ENCODE peak calls at places on chromosomes 11 and 22, in four cellular contexts. One of them, this sample, is unnamed.
A peak's percentile ranks its signal among the peaks of the same experiment; 100 is the strongest.

GRCh38 chr22:26656896-26657851 is at the start of gene MIAT:
- DNase-seq in sigmoid colon: no peak
- DNase-seq in spleen: peak; percentile 91
- DNase-seq in upper lobe of right lung: peak; percentile 67
- DNase-seq in this sample: peak; percentile 59

GRCh38 chr11:65204143-65204542 is 22.4 kb downstream of the CAPN1 start:
- DNase-seq in sigmoid colon: peak; percentile 48
- DNase-seq in spleen: peak; percentile 12
- DNase-seq in upper lobe of right lung: no peak
- DNase-seq in this sample: peak; percentile 34

GRCh38 chr11:1917523-1918435 is 1.7 kb upstream of the TNNT3 start:
- DNase-seq in sigmoid colon: no peak
- DNase-seq in spleen: peak; percentile 85
- DNase-seq in upper lobe of right lung: peak; percentile 61
- DNase-seq in this sample: no peak

GRCh38 chr11:117172678-117173421 is 5.7 kb upstream of the SIDT2 start:
- DNase-seq in sigmoid colon: no peak
- DNase-seq in spleen: no peak
- DNase-seq in upper lobe of right lung: no peak
- DNase-seq in this sample: no peak

GRCh38 chr11:1640076-1640946 is 10.7 kb downstream of the KRTAP5-5 start:
- DNase-seq in sigmoid colon: peak; percentile 63
- DNase-seq in spleen: peak; percentile 50
- DNase-seq in upper lobe of right lung: no peak
- DNase-seq in this sample: no peak

GRCh38 chr11:9017773-9018172 is 14.0 kb upstream of the NRIP3 start:
- DNase-seq in sigmoid colon: peak; percentile 88
- DNase-seq in spleen: no peak
- DNase-seq in upper lobe of right lung: peak; percentile 80
- DNase-seq in this sample: peak; percentile 80

GRCh38 chr11:126140932-126141291 is 70.5 kb downstream of the RPUSD4 start:
- DNase-seq in sigmoid colon: peak; percentile 94
- DNase-seq in spleen: peak; percentile 37
- DNase-seq in upper lobe of right lung: no peak
- DNase-seq in this sample: no peak

GRCh38 chr22:49699928-49700498 is 127.7 kb downstream of the BRD1 start:
- DNase-seq in sigmoid colon: no peak
- DNase-seq in spleen: no peak
- DNase-seq in upper lobe of right lung: no peak
- DNase-seq in this sample: no peak

GRCh38 chr11:34600339-34601084 is 20.4 kb upstream of the EHF start:
- DNase-seq in sigmoid colon: no peak
- DNase-seq in spleen: no peak
- DNase-seq in upper lobe of right lung: peak; percentile 76
- DNase-seq in this sample: peak; percentile 52

GRCh38 chr11:42770444-42771065 is 541.2 kb upstream of the API5 start:
- DNase-seq in sigmoid colon: no peak
- DNase-seq in spleen: no peak
- DNase-seq in upper lobe of right lung: no peak
- DNase-seq in this sample: no peak

GRCh38 chr22:19903031-19903430 is 38.5 kb upstream of the COMT start:
- DNase-seq in sigmoid colon: no peak
- DNase-seq in spleen: no peak
- DNase-seq in upper lobe of right lung: no peak
- DNase-seq in this sample: no peak

GRCh38 chr11:30991376-30991775 is 378.2 kb downstream of the DCDC1 start:
- DNase-seq in sigmoid colon: no peak
- DNase-seq in spleen: no peak
- DNase-seq in upper lobe of right lung: no peak
- DNase-seq in this sample: no peak

GRCh38 chr11:125360066-125360465 is 136.0 kb downstream of the FEZ1 start:
- DNase-seq in sigmoid colon: no peak
- DNase-seq in spleen: no peak
- DNase-seq in upper lobe of right lung: no peak
- DNase-seq in this sample: no peak

GRCh38 chr11:80873309-80873999 is 1432.6 kb upstream of the TENM4 start:
- DNase-seq in sigmoid colon: no peak
- DNase-seq in spleen: no peak
- DNase-seq in upper lobe of right lung: no peak
- DNase-seq in this sample: no peak

GRCh38 chr11:115503083-115503885 is 931 bp downstream of the CADM1 start:
- DNase-seq in sigmoid colon: peak; percentile 81
- DNase-seq in spleen: peak; percentile 81
- DNase-seq in upper lobe of right lung: peak; percentile 90
- DNase-seq in this sample: peak; percentile 78

GRCh38 chr11:280762-281485 is 2.7 kb downstream of the NLRP6 start:
- DNase-seq in sigmoid colon: peak; percentile 56
- DNase-seq in spleen: peak; percentile 92
- DNase-seq in upper lobe of right lung: peak; percentile 67
- DNase-seq in this sample: peak; percentile 70

GRCh38 chr11:68749501-68750196 is 1.7 kb downstream of the TESMIN start:
- DNase-seq in sigmoid colon: no peak
- DNase-seq in spleen: no peak
- DNase-seq in upper lobe of right lung: no peak
- DNase-seq in this sample: no peak

GRCh38 chr11:46278387-46279173 is 1.1 kb downstream of the CREB3L1 start:
- DNase-seq in sigmoid colon: peak; percentile 74
- DNase-seq in spleen: no peak
- DNase-seq in upper lobe of right lung: peak; percentile 89
- DNase-seq in this sample: peak; percentile 69

GRCh38 chr11:118252688-118253087 is 523 bp upstream of the MPZL3 start:
- DNase-seq in sigmoid colon: no peak
- DNase-seq in spleen: no peak
- DNase-seq in upper lobe of right lung: no peak
- DNase-seq in this sample: no peak

GRCh38 chr11:126522152-126522551 is 166.7 kb downstream of the ST3GAL4 start:
- DNase-seq in sigmoid colon: peak; percentile 12
- DNase-seq in spleen: peak; percentile 41
- DNase-seq in upper lobe of right lung: no peak
- DNase-seq in this sample: no peak

GRCh38 chr11:221998-222789 is 13.9 kb downstream of the SIRT3 start:
- DNase-seq in sigmoid colon: peak; percentile 62
- DNase-seq in spleen: no peak
- DNase-seq in upper lobe of right lung: no peak
- DNase-seq in this sample: no peak

GRCh38 chr11:46418751-46419150 is 27.2 kb upstream of the CHRM4 start:
- DNase-seq in sigmoid colon: no peak
- DNase-seq in spleen: no peak
- DNase-seq in upper lobe of right lung: no peak
- DNase-seq in this sample: no peak

GRCh38 chr11:80136991-80137390 is 696.2 kb upstream of the TENM4 start:
- DNase-seq in sigmoid colon: no peak
- DNase-seq in spleen: no peak
- DNase-seq in upper lobe of right lung: no peak
- DNase-seq in this sample: no peak

GRCh38 chr11:73140213-73141030 is 1.7 kb downstream of the FCHSD2 start:
- DNase-seq in sigmoid colon: no peak
- DNase-seq in spleen: peak; percentile 84
- DNase-seq in upper lobe of right lung: no peak
- DNase-seq in this sample: no peak

GRCh38 chr11:122339661-122340060 is 223.6 kb upstream of the BLID start:
- DNase-seq in sigmoid colon: no peak
- DNase-seq in spleen: no peak
- DNase-seq in upper lobe of right lung: no peak
- DNase-seq in this sample: no peak

GRCh38 chr11:66429983-66430602 is 8.6 kb downstream of the MRPL11 start:
- DNase-seq in sigmoid colon: peak; percentile 90
- DNase-seq in spleen: peak; percentile 87
- DNase-seq in upper lobe of right lung: peak; percentile 81
- DNase-seq in this sample: peak; percentile 83

GRCh38 chr11:46345131-46345597 is 2.1 kb upstream of the DGKZ start:
- DNase-seq in sigmoid colon: no peak
- DNase-seq in spleen: peak; percentile 93
- DNase-seq in upper lobe of right lung: peak; percentile 84
- DNase-seq in this sample: peak; percentile 84

GRCh38 chr11:100581318-100581717 is 105.8 kb upstream of the ARHGAP42 start:
- DNase-seq in sigmoid colon: no peak
- DNase-seq in spleen: no peak
- DNase-seq in upper lobe of right lung: no peak
- DNase-seq in this sample: no peak

GRCh38 chr22:20224917-20225692 is 43.0 kb downstream of the RTN4R start:
- DNase-seq in sigmoid colon: no peak
- DNase-seq in spleen: no peak
- DNase-seq in upper lobe of right lung: no peak
- DNase-seq in this sample: no peak

GRCh38 chr11:72669527-72669926 is 4.7 kb downstream of the PDE2A start:
- DNase-seq in sigmoid colon: no peak
- DNase-seq in spleen: no peak
- DNase-seq in upper lobe of right lung: no peak
- DNase-seq in this sample: no peak

DNA sequence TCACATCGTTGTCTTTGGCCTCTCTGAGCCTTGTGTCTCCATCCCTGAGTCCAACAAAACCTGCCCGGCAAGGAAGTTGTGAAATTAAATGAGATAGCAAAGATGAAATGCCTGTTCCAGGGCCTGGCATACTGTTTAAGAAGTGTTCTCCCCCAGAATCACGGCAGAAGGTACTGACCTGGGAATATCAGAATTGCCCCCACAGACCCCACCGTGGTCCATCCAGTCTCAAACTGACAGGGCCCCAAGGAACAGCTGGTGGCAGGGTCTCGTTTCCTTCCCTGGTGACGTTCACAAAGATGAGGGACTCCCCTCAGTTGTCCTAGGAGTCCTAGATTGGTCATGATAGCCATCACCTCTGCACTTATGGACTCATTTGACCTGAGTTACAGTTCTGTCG is 1.8 kb downstream of the PRDM11 start:
- DNase-seq in sigmoid colon: peak; percentile 52
- DNase-seq in spleen: peak; percentile 66
- DNase-seq in upper lobe of right lung: no peak
- DNase-seq in this sample: no peak
- H3K4me3 ChIP-seq in sigmoid colon: no peak overlapping the region
- H3K4me3 ChIP-seq in spleen: peak overlapping the region; percentile 79
- H3K4me3 ChIP-seq in upper lobe of right lung: peak overlapping the region; percentile 80
- H3K4me3 ChIP-seq in this sample: peak overlapping the region; percentile 81

DNA sequence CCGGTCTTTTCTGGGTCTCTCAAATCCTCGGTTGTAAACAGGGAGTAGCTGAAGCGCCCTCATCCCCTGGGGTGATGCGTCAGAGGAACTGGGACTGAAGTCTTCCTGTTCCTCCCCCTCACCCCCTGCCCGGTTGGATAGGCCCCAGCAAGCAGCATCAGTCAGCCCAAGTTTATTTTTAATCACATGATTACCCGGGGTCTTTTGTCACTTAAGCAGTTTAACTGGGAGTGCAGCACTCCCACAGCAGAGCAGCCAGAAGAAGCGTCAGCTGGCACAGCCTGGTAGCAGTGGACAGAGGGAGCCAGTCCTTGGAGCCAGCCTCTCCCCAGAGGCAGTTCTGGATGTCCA is 342.1 kb downstream of the CTTN start:
- DNase-seq in sigmoid colon: no peak
- DNase-seq in spleen: no peak
- DNase-seq in upper lobe of right lung: peak; percentile 40
- DNase-seq in this sample: no peak
- H3K27ac ChIP-seq in sigmoid colon: no peak overlapping the region
- H3K27ac ChIP-seq in spleen: no peak overlapping the region
- H3K27ac ChIP-seq in upper lobe of right lung: no peak overlapping the region
- H3K27ac ChIP-seq in this sample: no peak overlapping the region

GRCh38 chr11:85941380-85941973 is 86.3 kb downstream of the CCDC83 start:
- DNase-seq in sigmoid colon: peak; percentile 77
- DNase-seq in spleen: no peak
- DNase-seq in upper lobe of right lung: no peak
- DNase-seq in this sample: no peak
- TF ChIP-seq CTCF in sigmoid colon: peak; percentile 21
- TF ChIP-seq CTCF in spleen: peak; percentile 19
- TF ChIP-seq CTCF in upper lobe of right lung: peak; percentile 79
- TF ChIP-seq CTCF in this sample: peak; percentile 73

DNA sequence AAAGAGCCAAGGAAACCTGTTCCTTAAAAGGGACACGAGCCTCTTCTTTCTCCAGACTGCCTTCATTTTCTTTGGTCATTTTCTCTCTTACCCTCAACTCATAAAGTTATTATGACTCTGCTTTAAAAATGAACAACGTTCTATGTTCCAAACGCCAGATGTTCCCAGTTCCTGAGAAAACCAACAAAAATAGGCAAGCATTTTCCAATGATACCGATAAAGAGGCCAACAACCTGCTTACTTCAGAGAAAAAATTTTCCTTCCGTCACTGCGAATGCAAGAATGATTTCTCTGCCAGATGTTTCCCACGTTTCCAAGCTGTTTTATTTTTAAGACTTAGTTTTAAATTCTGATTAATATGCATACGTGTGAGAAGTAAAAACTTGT is 315 bp upstream of the TRPC6 start:
- DNase-seq in sigmoid colon: no peak
- DNase-seq in spleen: no peak
- DNase-seq in upper lobe of right lung: no peak
- DNase-seq in this sample: no peak
- H3K4me3 ChIP-seq in sigmoid colon: peak overlapping the region; percentile 84
- H3K4me3 ChIP-seq in spleen: peak overlapping the region; percentile 67
- H3K4me3 ChIP-seq in upper lobe of right lung: peak overlapping the region; percentile 51
- H3K4me3 ChIP-seq in this sample: peak overlapping the region; percentile 57

GRCh38 chr11:78438298-78438975 is 20.8 kb upstream of the GAB2 start:
- DNase-seq in sigmoid colon: no peak
- DNase-seq in spleen: no peak
- DNase-seq in upper lobe of right lung: no peak
- DNase-seq in this sample: no peak
- H3K27ac ChIP-seq in sigmoid colon: no peak overlapping the region
- H3K27ac ChIP-seq in spleen: peak overlapping the region; percentile 54
- H3K27ac ChIP-seq in upper lobe of right lung: no peak overlapping the region
- H3K27ac ChIP-seq in this sample: no peak overlapping the region

DNA sequence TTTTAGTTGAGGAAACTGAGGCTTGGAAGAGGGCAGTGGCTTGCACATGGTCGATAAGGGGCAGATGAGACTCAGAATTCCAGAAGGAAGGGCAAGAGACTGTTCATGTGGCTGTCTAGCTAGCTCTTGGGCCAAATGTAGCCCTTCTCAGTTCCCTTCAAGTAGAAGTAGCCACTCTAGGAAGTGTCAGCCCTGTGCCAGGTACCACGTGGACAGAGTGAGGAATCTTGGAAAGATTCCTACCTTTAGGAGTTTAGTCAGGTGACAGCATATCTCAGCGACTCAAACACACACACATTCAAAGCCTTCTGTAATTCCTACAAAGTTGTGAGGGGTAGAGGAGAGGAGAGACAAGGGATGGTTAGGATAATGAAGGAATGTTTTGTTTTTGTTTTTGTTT is 18.3 kb downstream of the PIK3IP1 start:
- DNase-seq in sigmoid colon: peak; percentile 8
- DNase-seq in spleen: no peak
- DNase-seq in upper lobe of right lung: no peak
- DNase-seq in this sample: no peak
- TF ChIP-seq CTCF in sigmoid colon: no peak
- TF ChIP-seq CTCF in spleen: no peak
- TF ChIP-seq CTCF in upper lobe of right lung: no peak
- TF ChIP-seq CTCF in this sample: no peak

DNA sequence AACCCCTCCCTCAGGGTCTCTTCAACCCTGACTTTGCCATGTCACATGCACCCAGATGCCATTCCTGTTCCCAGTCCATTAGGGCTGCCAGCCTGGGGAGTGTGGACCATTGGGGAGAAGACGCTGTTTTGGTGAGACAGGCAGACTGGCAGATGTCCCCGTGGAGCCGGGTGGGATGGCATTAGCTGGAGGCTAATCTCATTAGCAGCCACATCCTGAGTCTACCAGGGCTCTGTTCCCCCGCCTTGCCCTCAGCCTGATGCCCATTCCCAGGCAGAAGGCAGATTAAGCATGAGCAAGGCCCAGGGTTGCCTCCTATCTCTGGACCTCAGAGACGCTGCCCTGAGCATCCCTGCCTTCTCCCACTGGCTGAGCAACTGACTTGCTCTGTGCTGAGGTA is 46.4 kb upstream of the ALX4 start:
- DNase-seq in sigmoid colon: no peak
- DNase-seq in spleen: no peak
- DNase-seq in upper lobe of right lung: peak; percentile 34
- DNase-seq in this sample: no peak
- H3K4me3 ChIP-seq in sigmoid colon: no peak overlapping the region
- H3K4me3 ChIP-seq in spleen: no peak overlapping the region
- H3K4me3 ChIP-seq in upper lobe of right lung: no peak overlapping the region
- H3K4me3 ChIP-seq in this sample: no peak overlapping the region

GRCh38 chr22:39234867-39235687 is 9.7 kb downstream of the PDGFB start:
- DNase-seq in sigmoid colon: no peak
- DNase-seq in spleen: no peak
- DNase-seq in upper lobe of right lung: peak; percentile 77
- DNase-seq in this sample: peak; percentile 72
- H3K27ac ChIP-seq in sigmoid colon: peak overlapping the region; percentile 69
- H3K27ac ChIP-seq in spleen: peak overlapping the region; percentile 51
- H3K27ac ChIP-seq in upper lobe of right lung: peak overlapping the region; percentile 51
- H3K27ac ChIP-seq in this sample: peak overlapping the region; percentile 77

This sample was measured in lower lobe of right lung.